ENCODE peak calls at places on chromosome 18, in four cellular contexts. Q is HepG2, V is K562, M is GM12878. C is an unnamed sample.

GRCh38 chr18:62637807-62638687 is 77.3 kb upstream of the PHLPP1 start:
- DNase-seq in Q (peak), V (peak), M (no peak), C (peak)

GRCh38 chr18:64017870-64018269 is 48.0 kb downstream of the SERPINB8 start:
- DNase-seq in Q (peak), V (peak), M (no peak), C (no peak)

GRCh38 chr18:48842259-48843061 is 108.3 kb downstream of the SMAD7 start:
- DNase-seq in Q (no peak), V (peak), M (no peak), C (no peak)

GRCh38 chr18:40243592-40243991 is 1711.4 kb upstream of the PIK3C3 start:
- DNase-seq in Q (no peak), V (no peak), M (no peak), C (no peak)

GRCh38 chr18:5237723-5238370 is 40.8 kb upstream of the AKAIN1 start:
- DNase-seq in Q (peak), V (peak), M (peak), C (peak)

GRCh38 chr18:35588995-35589394 is 7.5 kb downstream of the GALNT1 start:
- DNase-seq in Q (peak), V (peak), M (no peak), C (peak)

GRCh38 chr18:8787764-8788163 is 82.4 kb downstream of the MTCL1 start:
- DNase-seq in Q (no peak), V (no peak), M (no peak), C (no peak)

GRCh38 chr18:41714872-41715271 is 240.2 kb upstream of the PIK3C3 start:
- DNase-seq in Q (no peak), V (no peak), M (no peak), C (no peak)

GRCh38 chr18:6373187-6373586 is 41.5 kb downstream of the L3MBTL4 start:
- DNase-seq in Q (peak), V (no peak), M (no peak), C (no peak)

GRCh38 chr18:57801379-57802165 is 1.5 kb downstream of the ATP8B1 start:
- DNase-seq in Q (no peak), V (no peak), M (no peak), C (peak)

GRCh38 chr18:3383381-3383915 is 66.5 kb upstream of the TGIF1 start:
- DNase-seq in Q (no peak), V (no peak), M (no peak), C (no peak)

GRCh38 chr18:24016643-24017042 is 2.1 kb downstream of the TTC39C start:
- DNase-seq in Q (peak), V (no peak), M (no peak), C (no peak)

GRCh38 chr18:55833543-55833942 is 245.6 kb upstream of the TCF4 start:
- DNase-seq in Q (no peak), V (no peak), M (no peak), C (no peak)

GRCh38 chr18:53795061-53795460 is 429.4 kb downstream of the MBD2 start:
- DNase-seq in Q (no peak), V (no peak), M (no peak), C (no peak)

GRCh38 chr18:10020176-10020575 is 106.4 kb downstream of the VAPA start:
- DNase-seq in Q (no peak), V (no peak), M (no peak), C (no peak)

GRCh38 chr18:34624551-34624950 is 85.5 kb upstream of the DTNA start:
- DNase-seq in Q (no peak), V (no peak), M (no peak), C (no peak)

GRCh38 chr18:50218432-50219197 is 23.7 kb upstream of the MYO5B start:
- DNase-seq in Q (peak), V (peak), M (peak), C (peak)

GRCh38 chr18:48359626-48360025 is 49.6 kb downstream of the ZBTB7C start:
- DNase-seq in Q (no peak), V (no peak), M (no peak), C (no peak)

GRCh38 chr18:14941792-14942191 is 193.8 kb downstream of the ANKRD30B start:
- DNase-seq in Q (no peak), V (no peak), M (no peak), C (no peak)

GRCh38 chr18:23872701-23873550 is 141.6 kb upstream of the TTC39C start:
- DNase-seq in Q (no peak), V (no peak), M (no peak), C (no peak)

GRCh38 chr18:43692291-43692690 is 415.0 kb upstream of the SYT4 start:
- DNase-seq in Q (no peak), V (no peak), M (no peak), C (no peak)

GRCh38 chr18:63299837-63300787 is 19.5 kb downstream of the BCL2 start:
- DNase-seq in Q (no peak), V (no peak), M (no peak), C (no peak)

GRCh38 chr18:47737956-47738355 is 192.5 kb downstream of the SMAD2 start:
- DNase-seq in Q (no peak), V (no peak), M (no peak), C (no peak)

GRCh38 chr18:49666045-49666444 is 104.2 kb downstream of the LIPG start:
- DNase-seq in Q (no peak), V (no peak), M (no peak), C (no peak)

GRCh38 chr18:4450065-4450676 is 4.9 kb downstream of the DLGAP1 start:
- DNase-seq in Q (no peak), V (no peak), M (no peak), C (no peak)

GRCh38 chr18:26089247-26090129 is 925 bp downstream of the SS18 start:
- DNase-seq in Q (peak), V (peak), M (no peak), C (no peak)

GRCh38 chr18:68928762-68929675 is 131.1 kb downstream of the CCDC102B start:
- DNase-seq in Q (no peak), V (no peak), M (no peak), C (no peak)

GRCh38 chr18:79608069-79608468 is 71.5 kb upstream of the CTDP1 start:
- DNase-seq in Q (no peak), V (no peak), M (no peak), C (no peak)

GRCh38 chr18:10114727-10115463 is 201.1 kb downstream of the VAPA start:
- DNase-seq in Q (no peak), V (no peak), M (no peak), C (no peak)

GRCh38 chr18:48992133-48992532 is 41.4 kb upstream of the SMAD7 start:
- DNase-seq in Q (no peak), V (no peak), M (no peak), C (no peak)

GRCh38 chr18:6672909-6673308 is 56.6 kb upstream of the ARHGAP28 start:
- DNase-seq in Q (no peak), V (no peak), M (no peak), C (no peak)

GRCh38 chr18:47595816-47596501 is 334.5 kb downstream of the SMAD2 start:
- DNase-seq in Q (peak), V (peak), M (peak), C (peak)

GRCh38 chr18:73283788-73284187 is 416.0 kb upstream of the NETO1 start:
- DNase-seq in Q (no peak), V (no peak), M (no peak), C (no peak)

GRCh38 chr18:7230646-7231349 is at the start of gene LRRC30:
- DNase-seq in Q (no peak), V (no peak), M (no peak), C (no peak)

GRCh38 chr18:24397131-24397693 is 412 bp downstream of the OSBPL1A start:
- DNase-seq in Q (no peak), V (no peak), M (no peak), C (no peak)

GRCh38 chr18:29840101-29840500 is 1202.4 kb downstream of the DSC3 start:
- DNase-seq in Q (no peak), V (no peak), M (no peak), C (no peak)

GRCh38 chr18:13541621-13542519 is 184.5 kb downstream of the FAM210A start:
- DNase-seq in Q (peak), V (no peak), M (no peak), C (no peak)
- TF ChIP-seq USF2 in Q (no peak), V (no peak), M (no peak), C (no peak)

GRCh38 chr18:59593291-59593717 is 103.9 kb downstream of the CCBE1 start:
- DNase-seq in Q (no peak), V (no peak), M (no peak), C (no peak)
- TF ChIP-seq CREB1 in Q (no peak), V (no peak), M (no peak), C (no peak)

GRCh38 chr18:75227535-75227934 is 16.9 kb downstream of the TSHZ1 start:
- DNase-seq in Q (no peak), V (no peak), M (no peak), C (no peak)

GRCh38 chr18:75223687-75224347 is 13.2 kb downstream of the TSHZ1 start:
- DNase-seq in Q (peak), V (no peak), M (no peak), C (no peak)

GRCh38 chr18:75228967-75229366 is 18.4 kb downstream of the TSHZ1 start:
- DNase-seq in Q (no peak), V (no peak), M (no peak), C (no peak)

GRCh38 chr18:75226956-75227316 is 16.3 kb downstream of the TSHZ1 start:
- DNase-seq in Q (no peak), V (no peak), M (no peak), C (no peak)

GRCh38 chr18:75226301-75226955 is 15.8 kb downstream of the TSHZ1 start:
- DNase-seq in Q (peak), V (peak), M (no peak), C (no peak)
- TF ChIP-seq ETV6 in Q (no peak), V (no peak), M (no peak), C (no peak)

GRCh38 chr18:59985289-59985688 is 85.5 kb downstream of the PMAIP1 start:
- DNase-seq in Q (no peak), V (no peak), M (no peak), C (no peak)
- TF ChIP-seq USF2 in Q (no peak), V (no peak), M (no peak), C (no peak)

GRCh38 chr18:713135-713490 is 683 bp upstream of the ENOSF1 start:
- DNase-seq in Q (no peak), V (no peak), M (no peak), C (no peak)

GRCh38 chr18:712401-713134 is at the start of gene ENOSF1:
- DNase-seq in Q (peak), V (peak), M (no peak), C (peak)

GRCh38 chr18:711693-712400 is 583 bp downstream of the ENOSF1 start:
- DNase-seq in Q (peak), V (peak), M (peak), C (peak)

GRCh38 chr18:717003-717402 is 4.6 kb upstream of the ENOSF1 start:
- DNase-seq in Q (no peak), V (no peak), M (no peak), C (no peak)

DNA sequence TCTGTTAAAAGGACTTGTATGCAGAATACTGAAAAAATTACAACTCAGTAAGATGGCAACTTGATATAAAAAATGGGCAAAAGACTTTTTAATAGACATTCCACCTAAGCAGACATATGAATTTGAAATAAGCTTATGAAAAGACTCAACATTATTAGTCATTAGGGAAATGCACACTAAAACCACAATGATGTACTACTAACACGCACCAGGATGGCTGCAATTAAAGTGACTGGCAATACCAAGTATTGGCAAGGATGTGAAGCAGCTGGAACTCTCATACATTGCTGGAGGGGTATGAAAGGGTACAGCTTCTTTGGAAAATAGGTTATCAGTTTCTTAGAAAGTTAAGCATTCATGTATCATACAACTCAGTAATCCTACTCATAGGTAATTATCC is 3.2 kb upstream of the ENOSF1 start:
- DNase-seq in Q (no peak), V (no peak), M (no peak), C (no peak)
- TF ChIP-seq CREB1 in Q (no peak), V (no peak), M (no peak), C (no peak)

GRCh38 chr18:70523798-70524182 is 234.9 kb downstream of the SOCS6 start:
- DNase-seq in Q (peak), V (no peak), M (no peak), C (no peak)

GRCh38 chr18:70522183-70522582 is 233.3 kb downstream of the SOCS6 start:
- DNase-seq in Q (no peak), V (no peak), M (no peak), C (no peak)

GRCh38 chr18:70523035-70523797 is 234.4 kb downstream of the SOCS6 start:
- DNase-seq in Q (no peak), V (no peak), M (no peak), C (no peak)

GRCh38 chr18:70520867-70521266 is 232.0 kb downstream of the SOCS6 start:
- DNase-seq in Q (no peak), V (no peak), M (no peak), C (no peak)
- TF ChIP-seq ETV6 in Q (no peak), V (no peak), M (no peak), C (no peak)

GRCh38 chr18:76504749-76505148 is 9.7 kb upstream of the ZNF516 start:
- DNase-seq in Q (no peak), V (no peak), M (no peak), C (no peak)

GRCh38 chr18:76506395-76506794 is 11.4 kb upstream of the ZNF516 start:
- DNase-seq in Q (no peak), V (no peak), M (no peak), C (no peak)

GRCh38 chr18:76505611-76506010 is 10.6 kb upstream of the ZNF516 start:
- DNase-seq in Q (no peak), V (no peak), M (no peak), C (no peak)

GRCh38 chr18:76506974-76507764 is 12.1 kb upstream of the ZNF516 start:
- DNase-seq in Q (no peak), V (no peak), M (no peak), C (no peak)

DNA sequence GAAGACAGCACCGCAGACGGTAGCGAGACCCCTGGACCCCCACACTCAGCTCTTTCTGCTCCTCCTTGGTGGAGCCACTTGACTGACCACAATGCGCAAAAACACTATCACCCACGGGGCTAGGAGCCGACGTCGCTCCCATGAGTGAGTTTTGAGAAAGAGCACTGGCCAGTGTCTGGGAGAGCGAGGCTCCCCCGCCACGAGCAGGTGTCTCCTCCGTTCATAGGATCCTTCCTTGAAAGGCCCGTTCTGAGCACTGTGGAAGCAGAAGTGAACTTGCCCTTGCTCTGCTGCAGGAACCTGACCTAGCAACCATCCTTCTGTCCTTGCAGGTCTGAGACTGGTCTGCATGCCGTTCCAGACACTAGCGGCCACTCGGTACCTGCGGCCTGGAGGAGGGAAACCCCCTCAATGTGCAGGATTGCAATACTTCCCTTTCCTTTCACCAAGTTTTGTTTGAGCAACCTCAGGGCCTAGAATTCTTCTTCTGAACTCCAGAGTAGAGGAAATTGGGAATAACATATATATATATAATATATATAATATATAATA is 12.9 kb upstream of the ZNF516 start:
- DNase-seq in Q (no peak), V (no peak), M (no peak), C (no peak)
- TF ChIP-seq USF2 in Q (no peak), V (no peak), M (no peak), C (no peak)

DNA sequence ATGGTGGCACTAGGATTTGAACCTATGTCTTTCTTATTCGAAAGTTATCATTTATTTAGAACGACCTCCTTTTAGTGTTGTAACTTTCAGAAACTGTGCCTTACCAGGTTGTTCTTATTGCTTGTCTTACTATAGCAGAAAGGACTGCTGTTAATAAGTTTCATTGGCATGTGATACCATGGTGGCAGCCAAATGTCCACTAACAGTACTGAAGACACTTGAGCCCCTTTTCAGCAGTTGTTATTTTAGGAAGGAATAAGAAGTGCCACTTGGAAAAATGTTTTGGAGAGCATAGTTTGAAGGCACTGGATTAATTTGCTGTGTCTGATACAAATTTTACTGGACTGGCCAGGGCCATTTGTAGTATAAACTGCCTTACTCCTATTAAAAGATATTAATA is 37.7 kb downstream of the CEP192 start:
- DNase-seq in Q (no peak), V (no peak), M (no peak), C (no peak)
- TF ChIP-seq CREB1 in Q (no peak), V (no peak), M (no peak), C (no peak)

DNA sequence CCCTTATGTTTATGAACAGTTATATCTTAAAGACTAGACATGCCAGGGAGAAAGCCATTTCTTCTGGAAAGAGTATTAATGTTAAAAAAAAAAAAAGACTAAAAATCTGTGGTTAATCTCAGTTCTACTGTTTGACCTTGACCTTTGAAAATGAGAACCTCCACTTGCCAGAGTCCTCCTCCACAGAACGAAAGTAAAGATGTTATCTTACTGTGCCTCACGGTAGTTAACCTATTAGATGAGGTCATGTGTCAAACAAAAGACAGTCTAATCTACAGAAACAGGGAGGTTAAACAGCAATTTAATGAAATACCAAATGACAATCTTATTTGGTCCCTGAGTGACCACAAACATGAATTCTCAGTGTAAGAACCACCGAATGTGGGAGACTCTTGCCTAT is 51.2 kb downstream of the SLC14A2 start:
- DNase-seq in Q (peak), V (no peak), M (no peak), C (no peak)
- TF ChIP-seq ETV6 in Q (no peak), V (no peak), M (no peak), C (no peak)

C was measured in WTC11.